ENCODE peak calls at places on chromosomes 3 and 15, in four cellular contexts. One of them, this sample, is unnamed.

GRCh38 chr3:126113733-126114132 is 29.8 kb upstream of the SLC41A3 start:
- DNase-seq in upper lobe of left lung: no peak
- DNase-seq in Ammon's horn: no peak
- DNase-seq in fibroblast of the conjunctiva: no peak
- DNase-seq in this sample: no peak

GRCh38 chr15:89912145-89912673 is 543 bp downstream of the ARPIN start:
- DNase-seq in fibroblast of the conjunctiva: no peak
- DNase-seq in upper lobe of left lung: peak
- DNase-seq in Ammon's horn: peak
- DNase-seq in this sample: no peak

GRCh38 chr3:27756877-27757276 is 34.8 kb upstream of the EOMES start:
- DNase-seq in fibroblast of the conjunctiva: no peak
- DNase-seq in upper lobe of left lung: no peak
- DNase-seq in Ammon's horn: no peak
- DNase-seq in this sample: no peak

GRCh38 chr3:59289836-59290235 is 240.0 kb upstream of the CFAP20DC start:
- DNase-seq in upper lobe of left lung: no peak
- DNase-seq in fibroblast of the conjunctiva: no peak
- DNase-seq in Ammon's horn: peak
- DNase-seq in this sample: no peak

GRCh38 chr3:113747719-113748046 is 848 bp downstream of the ATP6V1A start:
- DNase-seq in upper lobe of left lung: no peak
- DNase-seq in Ammon's horn: peak
- DNase-seq in fibroblast of the conjunctiva: no peak
- DNase-seq in this sample: no peak

GRCh38 chr3:69566256-69566655 is 173.0 kb upstream of the MITF start:
- DNase-seq in Ammon's horn: no peak
- DNase-seq in fibroblast of the conjunctiva: no peak
- DNase-seq in upper lobe of left lung: no peak
- DNase-seq in this sample: no peak

GRCh38 chr15:90213123-90213817 is 12.1 kb downstream of the SEMA4B start:
- DNase-seq in upper lobe of left lung: no peak
- DNase-seq in fibroblast of the conjunctiva: no peak
- DNase-seq in Ammon's horn: no peak
- DNase-seq in this sample: no peak

GRCh38 chr3:154316974-154317767 is 7.1 kb downstream of the DHX36 start:
- DNase-seq in upper lobe of left lung: no peak
- DNase-seq in Ammon's horn: no peak
- DNase-seq in fibroblast of the conjunctiva: no peak
- DNase-seq in this sample: no peak

GRCh38 chr3:9468460-9468859 is 71.0 kb downstream of the SETD5 start:
- DNase-seq in upper lobe of left lung: no peak
- DNase-seq in Ammon's horn: no peak
- DNase-seq in fibroblast of the conjunctiva: no peak
- DNase-seq in this sample: no peak

GRCh38 chr3:168654700-168655099 is 559.0 kb upstream of the GOLIM4 start:
- DNase-seq in upper lobe of left lung: no peak
- DNase-seq in Ammon's horn: no peak
- DNase-seq in fibroblast of the conjunctiva: no peak
- DNase-seq in this sample: no peak

GRCh38 chr3:55624238-55624637 is 137.1 kb upstream of the WNT5A start:
- DNase-seq in fibroblast of the conjunctiva: no peak
- DNase-seq in upper lobe of left lung: no peak
- DNase-seq in Ammon's horn: peak
- DNase-seq in this sample: peak

GRCh38 chr3:44950273-44950672 is 25.7 kb downstream of the ZDHHC3 start:
- DNase-seq in upper lobe of left lung: no peak
- DNase-seq in fibroblast of the conjunctiva: no peak
- DNase-seq in Ammon's horn: no peak
- DNase-seq in this sample: no peak

GRCh38 chr15:101210466-101210865 is 41.4 kb downstream of the CHSY1 start:
- DNase-seq in fibroblast of the conjunctiva: no peak
- DNase-seq in upper lobe of left lung: no peak
- DNase-seq in Ammon's horn: no peak
- DNase-seq in this sample: no peak

GRCh38 chr3:29668728-29669127 is 387.9 kb downstream of the RBMS3 start:
- DNase-seq in Ammon's horn: no peak
- DNase-seq in upper lobe of left lung: no peak
- DNase-seq in fibroblast of the conjunctiva: no peak
- DNase-seq in this sample: no peak

GRCh38 chr3:123336001-123336400 is 112.9 kb downstream of the ADCY5 start:
- DNase-seq in Ammon's horn: no peak
- DNase-seq in fibroblast of the conjunctiva: no peak
- DNase-seq in upper lobe of left lung: no peak
- DNase-seq in this sample: no peak

GRCh38 chr3:52920872-52921271 is 23.5 kb upstream of the STIMATE start:
- DNase-seq in upper lobe of left lung: no peak
- DNase-seq in Ammon's horn: no peak
- DNase-seq in fibroblast of the conjunctiva: no peak
- DNase-seq in this sample: no peak

GRCh38 chr3:54577313-54577712 is 350.5 kb downstream of the LRTM1 start:
- DNase-seq in fibroblast of the conjunctiva: no peak
- DNase-seq in upper lobe of left lung: no peak
- DNase-seq in Ammon's horn: no peak
- DNase-seq in this sample: no peak

GRCh38 chr3:30222436-30222835 is 384.0 kb upstream of the TGFBR2 start:
- DNase-seq in upper lobe of left lung: no peak
- DNase-seq in Ammon's horn: no peak
- DNase-seq in fibroblast of the conjunctiva: no peak
- DNase-seq in this sample: no peak

GRCh38 chr3:22012471-22012870 is 261.5 kb upstream of the ZNF385D start:
- DNase-seq in Ammon's horn: no peak
- DNase-seq in fibroblast of the conjunctiva: no peak
- DNase-seq in upper lobe of left lung: no peak
- DNase-seq in this sample: no peak

GRCh38 chr15:55250392-55250791 is 39.2 kb downstream of the RAB27A start:
- DNase-seq in upper lobe of left lung: no peak
- DNase-seq in Ammon's horn: no peak
- DNase-seq in fibroblast of the conjunctiva: peak
- DNase-seq in this sample: no peak

GRCh38 chr3:186882881-186883685 is 40.6 kb downstream of the ADIPOQ start:
- DNase-seq in upper lobe of left lung: no peak
- DNase-seq in Ammon's horn: no peak
- DNase-seq in fibroblast of the conjunctiva: peak
- DNase-seq in this sample: no peak

GRCh38 chr3:101849714-101850326 is 506 bp downstream of the NFKBIZ start:
- DNase-seq in fibroblast of the conjunctiva: no peak
- DNase-seq in Ammon's horn: no peak
- DNase-seq in upper lobe of left lung: no peak
- DNase-seq in this sample: peak

GRCh38 chr3:185715091-185715490 is 109.8 kb downstream of the IGF2BP2 start:
- DNase-seq in Ammon's horn: no peak
- DNase-seq in upper lobe of left lung: no peak
- DNase-seq in fibroblast of the conjunctiva: no peak
- DNase-seq in this sample: no peak

GRCh38 chr3:4852780-4853748 is 126.2 kb upstream of the BHLHE40 start:
- DNase-seq in fibroblast of the conjunctiva: no peak
- DNase-seq in upper lobe of left lung: no peak
- DNase-seq in Ammon's horn: no peak
- DNase-seq in this sample: no peak

GRCh38 chr3:47324278-47324865 is 41.6 kb downstream of the KLHL18 start:
- DNase-seq in Ammon's horn: peak
- DNase-seq in upper lobe of left lung: no peak
- DNase-seq in fibroblast of the conjunctiva: peak
- DNase-seq in this sample: peak

GRCh38 chr15:67256051-67256450 is 1.5 kb downstream of the IQCH start:
- DNase-seq in Ammon's horn: no peak
- DNase-seq in upper lobe of left lung: no peak
- DNase-seq in fibroblast of the conjunctiva: no peak
- DNase-seq in this sample: no peak

GRCh38 chr15:99393641-99394040 is 142.4 kb downstream of the LRRC28 start:
- DNase-seq in Ammon's horn: no peak
- DNase-seq in upper lobe of left lung: no peak
- DNase-seq in fibroblast of the conjunctiva: no peak
- DNase-seq in this sample: no peak

GRCh38 chr3:98782826-98783500 is 19.8 kb downstream of the ST3GAL6 start:
- DNase-seq in Ammon's horn: no peak
- DNase-seq in fibroblast of the conjunctiva: no peak
- DNase-seq in upper lobe of left lung: no peak
- DNase-seq in this sample: no peak

GRCh38 chr3:44831241-44831640 is 30.5 kb upstream of the TMEM42 start:
- DNase-seq in fibroblast of the conjunctiva: no peak
- DNase-seq in upper lobe of left lung: no peak
- DNase-seq in Ammon's horn: no peak
- DNase-seq in this sample: no peak

GRCh38 chr3:126550488-126551051 is 8.2 kb downstream of the C3orf22 start:
- DNase-seq in upper lobe of left lung: peak
- DNase-seq in Ammon's horn: peak
- DNase-seq in fibroblast of the conjunctiva: no peak
- DNase-seq in this sample: no peak

GRCh38 chr15:44414001-44414400 is 13.4 kb upstream of the CTDSPL2 start:
- DNase-seq in fibroblast of the conjunctiva: no peak
- DNase-seq in Ammon's horn: no peak
- DNase-seq in upper lobe of left lung: no peak
- DNase-seq in this sample: no peak

GRCh38 chr3:53594276-53594675 is 99.9 kb downstream of the CACNA1D start:
- DNase-seq in Ammon's horn: no peak
- DNase-seq in fibroblast of the conjunctiva: no peak
- DNase-seq in upper lobe of left lung: no peak
- DNase-seq in this sample: no peak

GRCh38 chr3:188546835-188547670 is 393.1 kb downstream of the LPP start:
- DNase-seq in upper lobe of left lung: no peak
- DNase-seq in fibroblast of the conjunctiva: peak
- DNase-seq in Ammon's horn: no peak
- DNase-seq in this sample: no peak

GRCh38 chr15:33292718-33293307 is 18.0 kb upstream of the RYR3 start:
- DNase-seq in fibroblast of the conjunctiva: peak
- DNase-seq in upper lobe of left lung: no peak
- DNase-seq in Ammon's horn: peak
- DNase-seq in this sample: peak

GRCh38 chr3:120559228-120560061 is 36.7 kb upstream of the NDUFB4 start:
- DNase-seq in fibroblast of the conjunctiva: no peak
- DNase-seq in Ammon's horn: peak
- DNase-seq in upper lobe of left lung: no peak
- DNase-seq in this sample: peak

GRCh38 chr3:125212096-125212508 is 446 bp downstream of the SLC12A8 start:
- DNase-seq in Ammon's horn: no peak
- DNase-seq in upper lobe of left lung: peak
- DNase-seq in fibroblast of the conjunctiva: no peak
- DNase-seq in this sample: no peak

GRCh38 chr15:25242166-25242879 is 196.5 kb downstream of the UBE3A start:
- DNase-seq in Ammon's horn: no peak
- DNase-seq in upper lobe of left lung: no peak
- DNase-seq in fibroblast of the conjunctiva: no peak
- DNase-seq in this sample: no peak

GRCh38 chr3:31790516-31791148 is 190.4 kb downstream of the OSBPL10 start:
- DNase-seq in Ammon's horn: peak
- DNase-seq in upper lobe of left lung: no peak
- DNase-seq in fibroblast of the conjunctiva: no peak
- DNase-seq in this sample: no peak

GRCh38 chr3:155281892-155282291 is 11.6 kb downstream of the STRIT1 start:
- DNase-seq in fibroblast of the conjunctiva: no peak
- DNase-seq in upper lobe of left lung: no peak
- DNase-seq in Ammon's horn: no peak
- DNase-seq in this sample: no peak

This sample was measured in midbrain.